ENCODE peak calls at places on chromosomes 12 and 14, in six cellular contexts. T is H4; G is kidney tubule cell; A is GF-D8; I is activated CD4-positive, CD25-positive, alpha-beta regulatory T cell; P is GM12878. X is an unnamed sample.

GRCh38 chr14:33617154-33617553 is 333.7 kb downstream of the EGLN3 start:
- DNase-seq in T (peak; percentile 49), G (peak; percentile 75), A (no peak), I (no peak), P (no peak), X (no peak)

GRCh38 chr14:68794856-68795601 is 2.2 kb upstream of the ZFP36L1 start:
- DNase-seq in T (peak; percentile 89), G (peak; percentile 81), A (no peak), I (no peak), P (no peak), X (peak; percentile 54)

GRCh38 chr14:72688990-72689677 is 204.8 kb downstream of the DPF3 start:
- DNase-seq in T (no peak), G (no peak), A (no peak), I (no peak), P (no peak), X (no peak)

GRCh38 chr12:6820171-6820570 is 1.4 kb upstream of the GPR162 start:
- DNase-seq in T (no peak), G (no peak), A (no peak), I (no peak), P (no peak), X (peak; percentile 1)

GRCh38 chr12:120586860-120587259 is 5.7 kb upstream of the POP5 start:
- DNase-seq in T (no peak), G (no peak), A (no peak), I (no peak), P (no peak), X (no peak)

GRCh38 chr12:2855546-2855945 is 1.3 kb downstream of the TEX52 start:
- DNase-seq in T (no peak), G (no peak), A (no peak), I (no peak), P (no peak), X (no peak)

GRCh38 chr14:75402867-75403413 is 24.9 kb upstream of the JDP2 start:
- DNase-seq in T (no peak), G (no peak), A (no peak), I (no peak), P (no peak), X (no peak)

GRCh38 chr12:16346931-16347330 is 514 bp upstream of the MGST1 start:
- DNase-seq in T (no peak), G (no peak), A (no peak), I (no peak), P (no peak), X (peak; percentile 25)

GRCh38 chr14:75258079-75258802 is 20.4 kb upstream of the FOS start:
- DNase-seq in T (no peak), G (no peak), A (no peak), I (no peak), P (no peak), X (no peak)

GRCh38 chr12:81329088-81329487 is 251.2 kb downstream of the ACSS3 start:
- DNase-seq in T (peak; percentile 61), G (peak; percentile 48), A (no peak), I (no peak), P (no peak), X (peak; percentile 16)

GRCh38 chr14:64811676-64812075 is 68.0 kb downstream of the SPTB start:
- DNase-seq in T (no peak), G (no peak), A (no peak), I (no peak), P (no peak), X (no peak)

GRCh38 chr12:110554184-110554583 is 28.9 kb downstream of the PPTC7 start:
- DNase-seq in T (no peak), G (no peak), A (no peak), I (no peak), P (no peak), X (no peak)

GRCh38 chr12:19169222-19169621 is 39.7 kb downstream of the PLEKHA5 start:
- DNase-seq in T (no peak), G (no peak), A (no peak), I (no peak), P (no peak), X (no peak)

GRCh38 chr14:67533754-67534085 is 630 bp downstream of the PLEKHH1 start:
- DNase-seq in T (no peak), G (peak; percentile 80), A (no peak), I (no peak), P (no peak), X (no peak)

GRCh38 chr12:52524898-52525591 is 4.9 kb upstream of the KRT5 start:
- DNase-seq in T (no peak), G (peak; percentile 11), A (no peak), I (no peak), P (no peak), X (no peak)

GRCh38 chr12:2769866-2770533 is 24.8 kb upstream of the FKBP4 start:
- DNase-seq in T (no peak), G (no peak), A (no peak), I (no peak), P (no peak), X (no peak)

GRCh38 chr12:8696402-8697100 is 1.2 kb upstream of the RIMKLB start:
- DNase-seq in T (no peak), G (peak; percentile 29), A (no peak), I (no peak), P (no peak), X (no peak)

GRCh38 chr12:6211421-6211869 is 11.2 kb downstream of the CD9 start:
- DNase-seq in T (peak; percentile 81), G (no peak), A (no peak), I (no peak), P (no peak), X (no peak)

GRCh38 chr12:110689601-110690430 is 901 bp upstream of the HVCN1 start:
- DNase-seq in T (no peak), G (no peak), A (peak; percentile 33), I (peak; percentile 36), P (peak; percentile 57), X (no peak)

GRCh38 chr14:23358042-23358441 is 5.4 kb upstream of the SLC22A17 start:
- DNase-seq in T (no peak), G (no peak), A (no peak), I (no peak), P (no peak), X (peak; percentile 7)

GRCh38 chr14:53545217-53545616 is 392.1 kb upstream of the DDHD1 start:
- DNase-seq in T (no peak), G (no peak), A (no peak), I (no peak), P (no peak), X (no peak)

GRCh38 chr12:61915420-61915819 is 344.8 kb upstream of the USP15 start:
- DNase-seq in T (no peak), G (no peak), A (no peak), I (no peak), P (no peak), X (no peak)

GRCh38 chr14:50497351-50497750 is 35.0 kb downstream of the MAP4K5 start:
- DNase-seq in T (no peak), G (no peak), A (no peak), I (no peak), P (no peak), X (no peak)

GRCh38 chr14:69671365-69672050 is 60.1 kb downstream of the SUSD6 start:
- DNase-seq in T (no peak), G (no peak), A (no peak), I (no peak), P (no peak), X (no peak)

GRCh38 chr14:22849212-22849819 is 12.9 kb downstream of the MMP14 start:
- DNase-seq in T (no peak), G (peak; percentile 42), A (no peak), I (no peak), P (no peak), X (no peak)

GRCh38 chr12:89544730-89545184 is 18.9 kb upstream of the POC1B start:
- DNase-seq in T (peak; percentile 29), G (peak; percentile 88), A (no peak), I (no peak), P (no peak), X (peak; percentile 74)

GRCh38 chr14:91496790-91497189 is 13.3 kb downstream of the PPP4R3A start:
- DNase-seq in T (no peak), G (peak; percentile 75), A (no peak), I (no peak), P (no peak), X (no peak)

X was measured in RPMI8226.